ENCODE peak calls at places on chromosomes 4 and X, in seven cellular contexts. Y, E, A, S, V, W and H are unnamed samples.

GRCh38 chr4:109079177-109079576 is 223.3 kb downstream of the COL25A1 start:
- DNase-seq in Y (no peak), E (no peak), A (peak; percentile 52), S (no peak), V (no peak), W (no peak), H (no peak)

GRCh38 chr4:8540991-8541390 is 39.2 kb upstream of the GPR78 start:
- DNase-seq in Y (no peak), E (no peak), A (no peak), S (no peak), V (no peak), W (no peak), H (no peak)

GRCh38 chr4:134548052-134548628 is 346.6 kb upstream of the PABPC4L start:
- DNase-seq in Y (no peak), E (no peak), A (no peak), S (no peak), V (no peak), W (no peak), H (no peak)

GRCh38 chr4:8905773-8906667 is 34.4 kb upstream of the HMX1 start:
- DNase-seq in Y (no peak), E (peak; percentile 83), A (no peak), S (no peak), V (no peak), W (no peak), H (no peak)

GRCh38 chr4:5750052-5750950 is 39.3 kb downstream of the EVC start:
- DNase-seq in Y (no peak), E (peak; percentile 32), A (no peak), S (no peak), V (no peak), W (no peak), H (no peak)

GRCh38 chrX:150856785-150857184 is 41.7 kb downstream of the CD99L2 start:
- DNase-seq in Y (no peak), E (no peak), A (no peak), S (no peak), V (no peak), W (no peak), H (no peak)

GRCh38 chr4:76407440-76408119 is 13.4 kb downstream of the CCDC158 start:
- DNase-seq in Y (no peak), E (no peak), A (no peak), S (no peak), V (no peak), W (peak; percentile 18), H (no peak)

GRCh38 chr4:74545488-74545887 is 100.6 kb downstream of the AREG start:
- DNase-seq in Y (no peak), E (no peak), A (no peak), S (no peak), V (no peak), W (no peak), H (no peak)

GRCh38 chr4:180757927-180758326 is 1485.3 kb upstream of the TENM3 start:
- DNase-seq in Y (no peak), E (no peak), A (no peak), S (no peak), V (no peak), W (no peak), H (no peak)

GRCh38 chr4:98260047-98260578 is 1.1 kb upstream of the RAP1GDS1 start:
- DNase-seq in Y (no peak), E (no peak), A (peak; percentile 77), S (peak; percentile 32), V (peak; percentile 50), W (peak; percentile 6), H (no peak)

GRCh38 chrX:74423289-74423985 is 2.1 kb downstream of the SLC16A2 start:
- DNase-seq in Y (no peak), E (peak; percentile 79), A (peak; percentile 29), S (no peak), V (no peak), W (no peak), H (no peak)

GRCh38 chr4:77349361-77349760 is 192.4 kb downstream of the CCNG2 start:
- DNase-seq in Y (no peak), E (no peak), A (no peak), S (no peak), V (no peak), W (no peak), H (no peak)

GRCh38 chrX:34132028-34132427 is at the start of gene FAM47A:
- DNase-seq in Y (no peak), E (no peak), A (no peak), S (no peak), V (no peak), W (no peak), H (no peak)

GRCh38 chr4:122621010-122621616 is at the start of gene IL21:
- DNase-seq in Y (no peak), E (no peak), A (no peak), S (no peak), V (no peak), W (no peak), H (no peak)

GRCh38 chr4:84669201-84669600 is 86.3 kb downstream of the CDS1 start:
- DNase-seq in Y (no peak), E (no peak), A (no peak), S (no peak), V (no peak), W (no peak), H (no peak)

GRCh38 chr4:123478859-123479345 is 82.3 kb downstream of the SPRY1 start:
- DNase-seq in Y (no peak), E (no peak), A (peak; percentile 82), S (no peak), V (peak; percentile 100), W (no peak), H (peak; percentile 81)

GRCh38 chrX:153973127-153974002 is 811 bp downstream of the TMEM187 start:
- DNase-seq in Y (no peak), E (no peak), A (peak; percentile 55), S (peak; percentile 1), V (peak; percentile 36), W (peak; percentile 9), H (no peak)

GRCh38 chrX:24023972-24024664 is 2.9 kb downstream of the KLHL15 start:
- DNase-seq in Y (no peak), E (no peak), A (peak; percentile 46), S (peak; percentile 13), V (no peak), W (no peak), H (no peak)

GRCh38 chr4:161350946-161351345 is 812.9 kb downstream of the FSTL5 start:
- DNase-seq in Y (no peak), E (no peak), A (no peak), S (no peak), V (no peak), W (no peak), H (no peak)

GRCh38 chr4:72767903-72768817 is 199.1 kb upstream of the ADAMTS3 start:
- DNase-seq in Y (no peak), E (no peak), A (no peak), S (peak; percentile 92), V (no peak), W (peak; percentile 56), H (no peak)

GRCh38 chr4:101014417-101014816 is 332.9 kb downstream of the PPP3CA start:
- DNase-seq in Y (no peak), E (no peak), A (no peak), S (no peak), V (no peak), W (no peak), H (no peak)

GRCh38 chr4:177574446-177574845 is 132.2 kb upstream of the AGA start:
- DNase-seq in Y (no peak), E (no peak), A (no peak), S (peak; percentile 35), V (no peak), W (no peak), H (no peak)

GRCh38 chr4:17188035-17188967 is 289.9 kb upstream of the LDB2 start:
- DNase-seq in Y (no peak), E (no peak), A (no peak), S (no peak), V (no peak), W (no peak), H (no peak)

GRCh38 chrX:19991350-19991718 is 473 bp upstream of the BCLAF3 start:
- DNase-seq in Y (no peak), E (no peak), A (peak; percentile 60), S (no peak), V (no peak), W (no peak), H (no peak)

GRCh38 chr4:142452132-142452855 is 393.8 kb downstream of the INPP4B start:
- DNase-seq in Y (no peak), E (no peak), A (peak; percentile 10), S (no peak), V (no peak), W (peak; percentile 28), H (no peak)

GRCh38 chr4:159201168-159201567 is 98.3 kb downstream of the RAPGEF2 start:
- DNase-seq in Y (no peak), E (no peak), A (peak; percentile 58), S (no peak), V (no peak), W (no peak), H (no peak)

GRCh38 chr4:77820836-77821561 is 1.8 kb upstream of the CNOT6L start:
- DNase-seq in Y (no peak), E (no peak), A (peak; percentile 14), S (no peak), V (no peak), W (no peak), H (no peak)

GRCh38 chr4:84825701-84826100 is 140.8 kb downstream of the WDFY3 start:
- DNase-seq in Y (no peak), E (no peak), A (no peak), S (no peak), V (no peak), W (no peak), H (no peak)